ENCODE peak calls at places on chromosomes 11 and 22, in four cellular contexts. E, F, C and B are unnamed samples.

GRCh38 chr22:38295339-38295738 is 21.9 kb downstream of the CSNK1E start:
- DNase-seq in E (no peak), F (no peak), C (no peak), B (no peak)

GRCh38 chr11:131745405-131745804 is 375.0 kb downstream of the NTM start:
- DNase-seq in E (no peak), F (no peak), C (no peak), B (no peak)

GRCh38 chr22:29883045-29883830 is at the start of gene MTMR3:
- DNase-seq in E (peak), F (peak), C (peak), B (peak)

GRCh38 chr11:75103380-75104026 is 6.8 kb upstream of the OR2AT4 start:
- DNase-seq in E (no peak), F (no peak), C (no peak), B (no peak)

GRCh38 chr11:61153593-61154090 is 7.6 kb downstream of the VPS37C start:
- DNase-seq in E (no peak), F (no peak), C (no peak), B (no peak)

GRCh38 chr11:19915808-19916207 is 203.2 kb downstream of the NAV2 start:
- DNase-seq in E (no peak), F (no peak), C (no peak), B (no peak)

GRCh38 chr11:69700278-69701140 is 3.3 kb downstream of the FGF19 start:
- DNase-seq in E (no peak), F (no peak), C (peak), B (peak)

GRCh38 chr22:50603511-50604255 is 3.1 kb downstream of the MAPK8IP2 start:
- DNase-seq in E (no peak), F (no peak), C (no peak), B (no peak)

GRCh38 chr11:8352852-8353505 is 89.3 kb upstream of the LMO1 start:
- DNase-seq in E (no peak), F (no peak), C (no peak), B (no peak)

GRCh38 chr11:71311928-71312510 is 59.6 kb upstream of the SHANK2 start:
- DNase-seq in E (no peak), F (peak), C (peak), B (no peak)

GRCh38 chr22:26057731-26058130 is 111.5 kb upstream of the SEZ6L start:
- DNase-seq in E (no peak), F (no peak), C (no peak), B (no peak)

GRCh38 chr22:17919276-17920144 is 104.9 kb downstream of the MICAL3 start:
- DNase-seq in E (no peak), F (no peak), C (no peak), B (no peak)

GRCh38 chr11:15141381-15141780 is 26.7 kb downstream of the INSC start:
- DNase-seq in E (no peak), F (no peak), C (no peak), B (no peak)

GRCh38 chr22:23775779-23776375 is 3.2 kb downstream of the MMP11 start:
- DNase-seq in E (no peak), F (no peak), C (no peak), B (no peak)

GRCh38 chr11:56848105-56848809 is 99.8 kb upstream of the OR9G4 start:
- DNase-seq in E (no peak), F (no peak), C (no peak), B (no peak)

GRCh38 chr11:41050791-41051190 is 408.7 kb downstream of the LRRC4C start:
- DNase-seq in E (no peak), F (no peak), C (no peak), B (no peak)

GRCh38 chr11:7499046-7499445 is 13.7 kb downstream of the OLFML1 start:
- DNase-seq in E (no peak), F (no peak), C (no peak), B (no peak)

GRCh38 chr11:15204766-15205165 is 90.0 kb downstream of the INSC start:
- DNase-seq in E (no peak), F (no peak), C (no peak), B (no peak)

GRCh38 chr11:126363706-126364245 is 8.3 kb downstream of the ST3GAL4 start:
- DNase-seq in E (peak), F (no peak), C (peak), B (no peak)

GRCh38 chr11:18248561-18248960 is at the start of gene SAA2:
- DNase-seq in E (no peak), F (peak), C (no peak), B (no peak)

GRCh38 chr22:18064636-18065035 is 13.2 kb upstream of the PEX26 start:
- DNase-seq in E (no peak), F (no peak), C (no peak), B (no peak)

GRCh38 chr11:293293-293851 is 4.4 kb downstream of the PGGHG start:
- DNase-seq in E (no peak), F (no peak), C (peak), B (no peak)

DNA sequence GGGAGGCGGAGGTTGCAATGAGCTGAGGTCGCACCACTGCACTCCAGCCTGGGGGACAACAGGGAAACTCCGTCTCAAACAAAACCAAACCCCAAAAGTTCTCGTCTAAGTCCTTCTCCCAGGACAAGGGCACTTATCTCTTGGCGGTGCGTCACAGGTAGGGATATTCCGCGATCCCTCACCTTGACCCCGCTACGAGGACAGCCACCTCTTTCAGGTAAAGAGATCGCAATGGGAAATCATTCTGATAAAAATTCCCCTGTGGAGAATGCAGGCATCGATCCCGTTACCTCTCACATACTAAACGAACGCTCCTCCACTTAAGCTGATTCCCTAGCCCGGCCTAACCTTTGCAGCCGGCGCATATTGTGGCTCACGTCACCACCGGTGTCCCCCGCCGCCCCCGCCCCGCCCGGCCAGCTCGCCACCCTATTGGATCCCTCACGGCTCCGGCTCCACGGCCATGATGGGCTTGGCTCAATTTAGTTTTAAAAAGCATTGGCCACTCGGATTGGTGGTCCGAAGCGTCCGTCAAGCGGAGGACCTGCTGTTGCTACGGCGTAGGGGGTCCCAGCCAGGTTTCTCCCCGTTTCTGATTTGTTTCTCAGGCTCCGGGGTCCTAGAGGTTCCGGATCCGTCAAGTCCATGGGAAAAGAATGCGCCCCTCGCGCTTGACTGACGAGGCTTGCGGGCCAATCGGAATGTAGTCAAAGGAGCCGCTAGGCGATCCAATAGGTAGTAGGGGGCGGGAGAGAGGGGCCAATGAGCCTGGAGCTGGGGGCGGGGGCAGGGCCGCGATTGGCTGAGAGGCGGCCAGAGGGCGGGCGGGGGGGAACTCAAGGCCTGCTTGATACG is 439 bp upstream of the PPP6R3 start:
- DNase-seq in E (peak), F (peak), C (peak), B (peak)
- TF ChIP-seq POLR2A in E (no peak), F (no peak), C (no peak), B (peak)

GRCh38 chr11:113242060-113242459 is 72.3 kb upstream of the TTC12 start:
- DNase-seq in E (no peak), F (no peak), C (no peak), B (no peak)

GRCh38 chr11:113245216-113245615 is 69.2 kb upstream of the TTC12 start:
- DNase-seq in E (no peak), F (no peak), C (no peak), B (no peak)

GRCh38 chr11:113241190-113242051 is 73.0 kb upstream of the TTC12 start:
- DNase-seq in E (no peak), F (no peak), C (no peak), B (no peak)

GRCh38 chr11:113240790-113241189 is 73.6 kb upstream of the TTC12 start:
- DNase-seq in E (no peak), F (no peak), C (no peak), B (no peak)

GRCh38 chr11:113242767-113243397 is 71.5 kb upstream of the TTC12 start:
- DNase-seq in E (peak), F (no peak), C (no peak), B (peak)
- H3K27ac ChIP-seq in E (peak), F (peak), C (peak), B (peak)

GRCh38 chr22:45537734-45538181 is 35.1 kb downstream of the FBLN1 start:
- DNase-seq in E (peak), F (peak), C (peak), B (no peak)
- TF ChIP-seq POLR2A in E (no peak), F (no peak), C (no peak), B (no peak)

DNA sequence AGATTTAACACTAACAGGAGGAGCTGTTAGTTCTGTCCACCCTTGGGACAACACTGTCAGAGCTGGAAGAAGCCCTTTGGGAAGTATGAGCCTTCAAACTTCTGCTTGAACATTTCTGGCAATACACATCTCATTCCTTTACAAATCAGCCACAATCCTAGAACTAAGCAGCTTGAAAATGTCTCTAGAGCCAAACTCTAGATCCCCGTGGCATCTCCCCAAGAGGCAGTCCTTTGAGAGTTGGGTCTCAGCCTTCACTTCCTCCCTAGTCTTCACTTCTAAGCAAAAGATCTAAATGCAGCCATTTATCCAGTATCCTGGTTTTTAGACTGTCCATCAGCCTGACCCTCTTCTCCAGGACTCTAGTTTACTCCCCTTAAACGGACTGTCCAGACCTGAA is 26.9 kb downstream of the ARFGAP2 start:
- DNase-seq in E (no peak), F (no peak), C (no peak), B (no peak)
- H3K27ac ChIP-seq in E (no peak), F (no peak), C (no peak), B (no peak)

GRCh38 chr22:19371893-19372292 is 59.6 kb downstream of the HIRA start:
- DNase-seq in E (no peak), F (no peak), C (no peak), B (no peak)
- TF ChIP-seq POLR2A in E (no peak), F (no peak), C (no peak), B (no peak)

GRCh38 chr11:128906185-128907065 is 15.3 kb downstream of the KCNJ5 start:
- DNase-seq in E (no peak), F (no peak), C (no peak), B (peak)

GRCh38 chr11:128903248-128904041 is 12.3 kb downstream of the KCNJ5 start:
- DNase-seq in E (no peak), F (no peak), C (no peak), B (no peak)

GRCh38 chr11:128904303-128904871 is 13.2 kb downstream of the KCNJ5 start:
- DNase-seq in E (no peak), F (no peak), C (no peak), B (no peak)

GRCh38 chr11:128905345-128906184 is 14.4 kb downstream of the KCNJ5 start:
- DNase-seq in E (peak), F (no peak), C (peak), B (no peak)

GRCh38 chr11:128904872-128905344 is 13.8 kb downstream of the KCNJ5 start:
- DNase-seq in E (no peak), F (no peak), C (no peak), B (no peak)
- H3K27ac ChIP-seq in E (no peak), F (peak), C (peak), B (peak)

GRCh38 chr11:124754309-124754708 is 2.3 kb upstream of the VSIG2 start:
- DNase-seq in E (no peak), F (no peak), C (no peak), B (no peak)
- TF ChIP-seq POLR2A in E (no peak), F (no peak), C (no peak), B (no peak)

DNA sequence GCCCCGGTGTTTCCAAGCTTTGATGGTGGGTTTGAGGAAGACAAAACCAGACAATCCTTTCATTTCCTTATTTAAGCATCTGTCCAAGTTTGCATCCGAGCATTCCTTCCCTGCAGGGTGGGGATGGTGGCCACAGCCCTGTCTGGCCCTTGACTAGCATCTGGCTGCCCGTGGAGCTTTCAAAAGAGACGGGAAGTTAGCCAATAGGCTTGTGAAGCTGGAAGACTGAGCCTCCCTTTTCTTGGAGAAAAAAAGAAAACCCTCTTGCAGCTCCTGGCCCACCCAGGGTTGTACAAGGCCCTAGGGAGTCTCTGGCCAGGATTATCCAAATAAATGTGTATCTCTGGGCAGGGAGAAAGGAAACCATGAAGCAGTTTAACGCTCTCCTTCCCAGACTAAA is 60.6 kb downstream of the MICAL2 start:
- DNase-seq in E (peak), F (no peak), C (no peak), B (peak)
- H3K27ac ChIP-seq in E (peak), F (peak), C (no peak), B (peak)

DNA sequence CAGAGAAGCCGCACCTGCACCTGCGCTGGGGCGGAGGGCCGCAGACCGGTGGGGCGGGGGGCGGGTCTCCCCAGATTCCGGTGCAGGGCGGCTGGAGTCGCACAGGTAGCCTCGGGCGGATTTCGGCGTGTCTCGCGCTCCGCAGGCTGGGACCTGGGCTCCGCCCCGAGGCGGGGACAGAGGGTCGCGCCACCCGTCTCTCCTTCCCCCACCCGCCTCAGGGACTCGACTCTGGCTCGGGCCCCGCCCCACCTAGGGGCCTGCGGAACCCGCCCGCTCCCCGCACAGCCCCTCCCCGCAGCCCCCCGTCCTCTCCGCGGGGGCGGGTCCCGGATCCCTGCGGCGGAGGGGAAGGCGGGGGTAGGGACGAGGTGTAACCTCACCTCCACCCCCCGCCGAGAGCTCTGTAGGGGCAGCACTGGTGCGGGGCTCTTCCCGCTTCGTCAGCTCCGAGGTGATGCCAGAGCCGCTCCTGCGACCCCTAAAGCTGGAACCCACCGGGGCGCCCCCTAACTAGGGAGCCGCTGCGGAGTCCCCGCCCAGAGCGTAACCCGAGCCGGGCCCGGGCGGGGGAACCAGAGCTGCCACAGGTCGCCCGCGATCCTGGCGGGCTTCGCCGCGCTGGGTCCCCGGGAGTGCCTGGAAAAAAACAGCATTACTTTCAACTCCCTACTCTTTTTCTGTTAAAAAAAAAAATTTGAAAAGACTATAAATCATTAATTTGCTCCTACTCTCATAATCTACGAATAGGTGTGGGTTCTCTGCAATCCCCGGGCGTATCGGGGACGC is at the start of gene SLC29A2:
- DNase-seq in E (no peak), F (peak), C (peak), B (no peak)
- TF ChIP-seq POLR2A in E (no peak), F (peak), C (no peak), B (no peak)